ENCODE peak calls at places on chromosomes 3 and 15, in eight cellular contexts. A is psoas muscle; R is GM12864; G is GM20000; N is nephron progenitor cell; K is activated gamma-delta T cell treated with anti-CD3 and anti-CD28 coated beads, Interleukin-2, amount 50 U/mL, for 16 hours; C is cerebellar cortex; I is mammary epithelial cell. W is an unnamed sample.

GRCh38 chr3:51748327-51748726 is 30.7 kb downstream of the IQCF6 start:
- DNase-seq in G (no peak), C (no peak), K (no peak), A (no peak), N (no peak), I (no peak), R (no peak), W (no peak)

GRCh38 chr3:155730843-155731242 is 14.0 kb downstream of the PLCH1 start:
- DNase-seq in N (no peak), A (no peak), G (no peak), R (no peak), C (no peak), K (no peak), I (no peak), W (no peak)

GRCh38 chr3:105960381-105960780 is 91.6 kb upstream of the CBLB start:
- DNase-seq in K (no peak), R (no peak), I (no peak), C (no peak), N (no peak), G (no peak), A (no peak), W (no peak)

GRCh38 chr15:66042624-66043023 is 173.3 kb downstream of the RAB11A start:
- DNase-seq in K (no peak), I (peak; percentile 45), G (no peak), R (no peak), C (no peak), A (no peak), N (no peak), W (no peak)

GRCh38 chr3:118067439-118067838 is 967.2 kb downstream of the IGSF11 start:
- DNase-seq in C (no peak), N (no peak), A (no peak), G (no peak), K (no peak), I (no peak), R (no peak), W (no peak)

GRCh38 chr3:15287565-15288330 is 44.6 kb downstream of the SH3BP5 start:
- DNase-seq in A (peak; percentile 72), N (no peak), R (no peak), K (no peak), C (no peak), I (no peak), G (no peak), W (no peak)

GRCh38 chr3:145849115-145849514 is 311.9 kb downstream of the PLOD2 start:
- DNase-seq in C (no peak), I (no peak), A (no peak), N (no peak), K (no peak), G (no peak), R (no peak), W (no peak)

GRCh38 chr15:96606617-96607016 is 276.1 kb downstream of the NR2F2 start:
- DNase-seq in I (no peak), R (no peak), A (no peak), N (no peak), C (no peak), G (no peak), K (no peak), W (no peak)

GRCh38 chr3:15860014-15860934 is 62.5 kb upstream of the ANKRD28 start:
- DNase-seq in I (peak; percentile 55), R (no peak), C (peak; percentile 75), K (no peak), N (peak; percentile 33), A (peak; percentile 35), G (peak; percentile 51), W (peak; percentile 48)

GRCh38 chr3:66442254-66443249 is 58.3 kb downstream of the LRIG1 start:
- DNase-seq in A (peak; percentile 71), I (peak; percentile 41), K (no peak), R (no peak), N (peak; percentile 19), G (no peak), C (peak; percentile 47), W (peak; percentile 86)

GRCh38 chr3:112109313-112109712 is 23.1 kb downstream of the C3orf52 start:
- DNase-seq in A (no peak), G (no peak), R (no peak), N (no peak), K (no peak), I (no peak), C (no peak), W (no peak)

GRCh38 chr15:52331490-52332240 is 36.1 kb upstream of the MYO5C start:
- DNase-seq in R (peak; percentile 77), G (peak; percentile 74), K (peak; percentile 24), I (peak; percentile 75), N (no peak), A (no peak), C (peak; percentile 83), W (peak; percentile 77)

GRCh38 chr3:182527745-182528144 is 265.6 kb upstream of the ATP11B start:
- DNase-seq in I (no peak), N (no peak), G (no peak), R (no peak), A (no peak), C (no peak), K (no peak), W (no peak)

GRCh38 chr15:31328999-31329639 is 2.5 kb downstream of the KLF13 start:
- DNase-seq in A (no peak), I (peak; percentile 39), N (peak; percentile 47), K (no peak), G (peak; percentile 62), R (no peak), C (no peak), W (no peak)

GRCh38 chr3:187139126-187139894 is at the start of gene RPL39L:
- DNase-seq in N (peak; percentile 84), R (peak; percentile 73), I (peak; percentile 83), G (peak; percentile 91), K (peak; percentile 85), A (peak; percentile 80), C (peak; percentile 75), W (peak; percentile 94)

GRCh38 chr3:195224156-195224979 is 46.6 kb downstream of the XXYLT1 start:
- DNase-seq in I (no peak), K (no peak), G (no peak), C (no peak), N (no peak), A (no peak), R (no peak), W (peak; percentile 49)

GRCh38 chr3:120382941-120383447 is 33.8 kb upstream of the LRRC58 start:
- DNase-seq in A (no peak), G (no peak), R (no peak), I (no peak), N (no peak), C (no peak), K (no peak), W (no peak)

GRCh38 chr3:151171145-151171544 is 31.9 kb downstream of the GPR171 start:
- DNase-seq in C (no peak), A (no peak), R (peak; percentile 16), N (no peak), I (no peak), G (peak; percentile 15), K (no peak), W (peak; percentile 21)

GRCh38 chr3:183555541-183556081 is at the start of gene KLHL6:
- DNase-seq in C (no peak), G (peak; percentile 85), K (peak; percentile 57), I (no peak), R (peak; percentile 65), A (no peak), N (no peak), W (no peak)

GRCh38 chr15:66241886-66242285 is 11.7 kb downstream of the MEGF11 start:
- DNase-seq in I (peak; percentile 26), N (no peak), A (no peak), G (no peak), C (no peak), R (no peak), K (no peak), W (no peak)

GRCh38 chr3:197545111-197545510 is 10.7 kb downstream of the BDH1 start:
- DNase-seq in G (no peak), N (no peak), R (no peak), K (no peak), I (no peak), C (no peak), A (no peak), W (no peak)

GRCh38 chr15:84822774-84823579 is 5.8 kb downstream of the ALPK3 start:
- DNase-seq in C (peak; percentile 15), R (no peak), G (no peak), K (no peak), I (no peak), N (no peak), A (no peak), W (no peak)

GRCh38 chr3:49370585-49371290 is 12.6 kb upstream of the GPX1 start:
- DNase-seq in G (no peak), A (no peak), N (no peak), C (no peak), K (no peak), I (no peak), R (no peak), W (no peak)

GRCh38 chr15:60916032-60916673 is 312.9 kb downstream of the RORA start:
- DNase-seq in N (no peak), G (no peak), A (no peak), K (no peak), I (no peak), R (no peak), C (no peak), W (no peak)

GRCh38 chr3:71564361-71564760 is 19.2 kb downstream of the FOXP1 start:
- DNase-seq in G (no peak), I (no peak), K (no peak), R (no peak), C (no peak), A (peak; percentile 39), N (no peak), W (no peak)

GRCh38 chr15:80778964-80779657 is at the start of gene CEMIP:
- DNase-seq in C (peak; percentile 71), I (peak; percentile 68), N (peak; percentile 89), G (peak; percentile 72), R (no peak), A (peak; percentile 63), K (no peak), W (peak; percentile 84)

GRCh38 chr3:2765002-2765579 is 345.1 kb downstream of the IL5RA start:
- DNase-seq in N (peak; percentile 12), C (peak; percentile 56), A (no peak), R (peak; percentile 8), K (no peak), G (peak; percentile 8), I (no peak), W (peak; percentile 23)

GRCh38 chr3:145716519-145716918 is 444.5 kb downstream of the PLOD2 start:
- DNase-seq in N (no peak), I (no peak), A (no peak), R (no peak), K (no peak), G (no peak), C (no peak), W (no peak)

GRCh38 chr3:171185959-171186358 is 159.4 kb upstream of the SLC2A2 start:
- DNase-seq in G (no peak), R (no peak), N (no peak), A (no peak), K (no peak), I (no peak), C (no peak), W (no peak)

W was measured in Daoy.